ENCODE peak calls at places on chromosomes 12 and 14, in seven cellular contexts. M is NCI-H69; B is activated CD8-positive, alpha-beta memory T cell treated with anti-CD3 and anti-CD28 coated beads for 1 hour; I is fibroblast of the aortic adventitia; H is substantia nigra; Q is Peyer's patch; U is non-pigmented ciliary epithelial cell. C is an unnamed sample.

GRCh38 chr12:127374447-127374846 is 892.5 kb upstream of the TMEM132C start:
- DNase-seq in M (no peak), B (no peak), I (no peak), H (no peak), Q (no peak), U (no peak), C (no peak)

GRCh38 chr12:70648831-70649230 is 11.6 kb upstream of the PTPRB start:
- DNase-seq in M (no peak), B (no peak), I (peak), H (no peak), Q (no peak), U (peak), C (no peak)

GRCh38 chr12:99498756-99499155 is 148.8 kb upstream of the GARIN6 start:
- DNase-seq in M (no peak), B (no peak), I (no peak), H (no peak), Q (no peak), U (peak), C (no peak)

GRCh38 chr14:95662376-95663186 is 23.6 kb upstream of the TCL1B start:
- DNase-seq in M (no peak), B (no peak), I (peak), H (no peak), Q (no peak), U (no peak), C (no peak)

GRCh38 chr12:87302126-87302732 is 727.0 kb downstream of the C12orf50 start:
- DNase-seq in M (no peak), B (no peak), I (peak), H (no peak), Q (no peak), U (no peak), C (no peak)

GRCh38 chr12:62466018-62466595 is 519 bp upstream of the MON2 start:
- DNase-seq in M (peak), B (no peak), I (peak), H (peak), Q (peak), U (no peak), C (no peak)

GRCh38 chr14:101109347-101109638 is 205.8 kb upstream of the RTL1 start:
- DNase-seq in M (no peak), B (no peak), I (no peak), H (no peak), Q (peak), U (no peak), C (no peak)

GRCh38 chr12:89872922-89873630 is 164.4 kb upstream of the ATP2B1 start:
- DNase-seq in M (no peak), B (no peak), I (no peak), H (no peak), Q (no peak), U (no peak), C (no peak)

GRCh38 chr14:104105822-104106470 is 20.4 kb downstream of the ASPG start:
- DNase-seq in M (no peak), B (no peak), I (no peak), H (no peak), Q (no peak), U (no peak), C (no peak)

GRCh38 chr14:98961191-98961590 is 310.8 kb downstream of the BCL11B start:
- DNase-seq in M (no peak), B (no peak), I (no peak), H (no peak), Q (no peak), U (no peak), C (no peak)

GRCh38 chr14:24838945-24839616 is 205.1 kb upstream of the GZMB start:
- DNase-seq in M (peak), B (no peak), I (peak), H (no peak), Q (no peak), U (no peak), C (no peak)

GRCh38 chr14:29028973-29029582 is 262.5 kb downstream of the FOXG1 start:
- DNase-seq in M (peak), B (no peak), I (peak), H (no peak), Q (no peak), U (no peak), C (no peak)

GRCh38 chr12:98371419-98371818 is 144.0 kb upstream of the TMPO start:
- DNase-seq in M (no peak), B (no peak), I (peak), H (no peak), Q (no peak), U (no peak), C (no peak)

GRCh38 chr12:48999371-49000131 is at the start of gene DDN:
- DNase-seq in M (peak), B (no peak), I (no peak), H (no peak), Q (no peak), U (no peak), C (no peak)

GRCh38 chr12:55929306-55929791 is 1.6 kb upstream of the DGKA start:
- DNase-seq in M (no peak), B (peak), I (no peak), H (no peak), Q (peak), U (no peak), C (no peak)

GRCh38 chr12:121957831-121958515 is 39.6 kb downstream of the CFAP251 start:
- DNase-seq in M (peak), B (no peak), I (no peak), H (no peak), Q (no peak), U (no peak), C (no peak)

GRCh38 chr12:55330446-55330845 is at the start of gene OR6C3:
- DNase-seq in M (no peak), B (no peak), I (no peak), H (no peak), Q (no peak), U (no peak), C (no peak)

GRCh38 chr12:19220205-19220604 is 90.7 kb downstream of the PLEKHA5 start:
- DNase-seq in M (no peak), B (no peak), I (peak), H (no peak), Q (no peak), U (no peak), C (no peak)

GRCh38 chr12:104494137-104494815 is 37.5 kb downstream of the CHST11 start:
- DNase-seq in M (no peak), B (no peak), I (peak), H (no peak), Q (no peak), U (peak), C (no peak)

GRCh38 chr12:58249610-58250009 is 308.2 kb downstream of the ATP23 start:
- DNase-seq in M (no peak), B (no peak), I (no peak), H (no peak), Q (no peak), U (no peak), C (no peak)

GRCh38 chr12:31759621-31760459 is 31.0 kb upstream of the AMN1 start:
- DNase-seq in M (peak), B (no peak), I (no peak), H (no peak), Q (no peak), U (no peak), C (no peak)

GRCh38 chr12:76025601-76026575 is 5.7 kb downstream of the PHLDA1 start:
- DNase-seq in M (peak), B (no peak), I (peak), H (no peak), Q (no peak), U (no peak), C (no peak)

GRCh38 chr14:55731881-55732498 is 152.0 kb downstream of the KTN1 start:
- DNase-seq in M (peak), B (peak), I (peak), H (no peak), Q (peak), U (no peak), C (peak)